ENCODE peak calls at places on chromosome 7, in four cellular contexts. I is HepG2, F is HCT116, T is SK-N-SH. S is an unnamed sample.

GRCh38 chr7:135326636-135327280 is 93.1 kb downstream of the STRA8 start:
- DNase-seq in T (no peak), I (no peak), F (no peak), S (no peak)

GRCh38 chr7:78379148-78379547 is 580.6 kb downstream of the PHTF2 start:
- DNase-seq in T (no peak), F (no peak), I (no peak), S (no peak)

GRCh38 chr7:99292127-99292526 is 19.5 kb downstream of the MYH16 start:
- DNase-seq in F (no peak), I (no peak), T (no peak), S (no peak)

GRCh38 chr7:30648744-30649540 is 33.3 kb downstream of the CRHR2 start:
- DNase-seq in F (no peak), T (no peak), I (no peak), S (no peak)

GRCh38 chr7:77580762-77581350 is 43.8 kb downstream of the PTPN12 start:
- DNase-seq in T (no peak), I (no peak), F (no peak), S (no peak)

GRCh38 chr7:66301249-66301648 is 96.1 kb downstream of the TPST1 start:
- DNase-seq in I (no peak), T (no peak), F (no peak), S (no peak)

GRCh38 chr7:71329030-71329668 is 197.2 kb downstream of the GALNT17 start:
- DNase-seq in I (no peak), F (no peak), T (no peak), S (no peak)

GRCh38 chr7:13990319-13990983 is 985 bp upstream of the ETV1 start:
- DNase-seq in I (peak), T (peak), F (no peak), S (peak)

GRCh38 chr7:119665791-119666190 is 607.2 kb upstream of the KCND2 start:
- DNase-seq in F (no peak), I (no peak), T (no peak), S (no peak)

GRCh38 chr7:38222481-38223096 is 44.5 kb downstream of the STARD3NL start:
- DNase-seq in I (peak), F (peak), T (peak), S (peak)

GRCh38 chr7:158824028-158824427 is 5.3 kb downstream of the ESYT2 start:
- DNase-seq in F (no peak), T (no peak), I (no peak), S (no peak)

GRCh38 chr7:44212018-44212417 is 11.2 kb downstream of the YKT6 start:
- DNase-seq in I (no peak), F (no peak), T (no peak), S (no peak)

GRCh38 chr7:101617451-101618206 is 11.5 kb downstream of the MYL10 start:
- DNase-seq in F (no peak), I (no peak), T (no peak), S (no peak)
- TF ChIP-seq JUND in F (no peak), I (no peak), T (no peak), S (no peak)

DNA sequence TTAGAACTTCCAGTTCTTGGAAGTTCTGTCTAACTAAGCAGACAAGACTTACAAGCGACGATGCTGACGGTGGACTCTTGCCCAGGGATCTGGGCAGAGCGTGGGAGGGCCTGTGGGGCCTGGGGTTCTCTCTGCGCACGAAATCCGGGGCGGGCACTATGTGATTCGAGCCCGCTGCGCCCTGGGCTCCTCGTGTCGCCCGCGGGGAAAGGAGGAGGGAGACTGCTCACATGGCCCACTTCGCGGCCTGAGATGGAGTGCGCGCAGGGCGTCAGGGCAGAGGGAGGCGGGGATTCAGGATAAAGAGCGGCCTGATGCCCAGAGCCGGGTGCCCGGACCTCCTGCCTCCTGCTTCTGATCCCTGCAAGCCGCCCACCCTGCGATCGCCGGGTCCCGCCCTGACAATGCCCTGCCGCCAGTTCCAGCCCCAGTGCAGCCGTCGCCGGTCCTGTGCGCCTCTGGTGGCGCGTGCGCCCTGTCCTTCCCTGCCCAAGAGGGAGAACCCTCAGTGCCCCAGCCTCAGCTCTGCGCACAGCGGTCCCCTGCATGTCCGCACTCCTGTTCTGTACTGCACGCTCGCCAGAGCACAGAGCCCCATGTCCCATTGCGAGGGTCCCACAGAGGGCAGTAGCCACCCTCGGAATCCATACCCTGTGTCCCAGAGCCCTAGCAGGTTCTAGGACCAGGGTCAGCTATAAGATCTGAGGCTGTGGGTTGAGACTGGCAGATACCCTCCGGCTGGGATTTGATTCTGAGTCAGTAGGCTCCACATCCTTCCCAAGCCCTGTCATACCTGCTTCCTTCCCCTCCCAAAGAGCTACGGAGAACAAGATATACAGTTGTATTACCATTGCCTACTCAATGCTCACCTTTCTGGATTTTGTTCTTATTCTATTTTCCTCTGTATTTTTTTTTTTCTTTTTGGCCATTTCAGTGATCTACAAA is 99.4 kb upstream of the TMEM106B start:
- DNase-seq in T (peak), F (no peak), I (no peak), S (no peak)
- TF ChIP-seq JUND in T (no peak), F (no peak), I (no peak), S (no peak)

GRCh38 chr7:7832518-7832917 is 114.1 kb upstream of the RPA3 start:
- DNase-seq in F (no peak), T (no peak), I (peak), S (no peak)

GRCh38 chr7:7830122-7830878 is 111.9 kb upstream of the RPA3 start:
- DNase-seq in I (peak), F (no peak), T (no peak), S (no peak)

GRCh38 chr7:7829667-7830066 is 111.3 kb upstream of the RPA3 start:
- DNase-seq in F (no peak), T (no peak), I (no peak), S (no peak)

GRCh38 chr7:7834761-7835160 is 116.4 kb upstream of the RPA3 start:
- DNase-seq in I (no peak), F (no peak), T (no peak), S (no peak)
- TF ChIP-seq JUND in I (no peak), F (no peak), T (no peak), S (no peak)

DNA sequence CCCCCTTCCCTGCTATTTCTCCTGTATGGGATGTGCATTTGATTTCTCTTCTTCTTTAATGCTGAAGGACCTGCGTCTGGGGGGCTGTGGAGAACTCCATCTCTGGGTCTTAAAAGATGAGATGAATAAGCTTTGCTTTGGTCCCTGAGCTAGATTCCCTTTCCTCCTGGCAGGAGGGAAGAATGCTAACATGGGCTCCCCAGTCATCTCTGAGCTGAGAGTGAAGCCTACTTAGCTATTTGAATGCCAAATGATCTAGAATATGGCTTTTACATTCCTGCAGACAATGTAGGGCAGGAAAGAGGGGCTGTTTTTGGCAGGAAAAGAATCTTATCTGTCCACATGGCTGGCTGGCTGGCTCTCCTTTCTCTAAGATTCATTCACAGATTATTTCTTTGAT is 62.6 kb upstream of the EFCAB10 start:
- DNase-seq in I (no peak), F (no peak), T (no peak), S (no peak)
- TF ChIP-seq JUND in I (no peak), F (no peak), T (no peak), S (no peak)

GRCh38 chr7:435518-436366 is 83.9 kb downstream of the PDGFA start:
- DNase-seq in I (no peak), F (no peak), T (no peak), S (peak)
- TF ChIP-seq JUND in I (no peak), F (no peak), T (no peak), S (no peak)

GRCh38 chr7:32033006-32033405 is 37.2 kb downstream of the PDE1C start:
- DNase-seq in F (no peak), I (no peak), T (no peak), S (no peak)
- TF ChIP-seq JUND in F (no peak), I (no peak), T (no peak), S (no peak)

GRCh38 chr7:6107924-6108323 is 76.7 kb downstream of the ANKRD61 start:
- DNase-seq in T (no peak), I (no peak), F (no peak), S (no peak)

GRCh38 chr7:6111041-6111440 is 79.9 kb downstream of the ANKRD61 start:
- DNase-seq in F (no peak), T (no peak), I (no peak), S (no peak)

DNA sequence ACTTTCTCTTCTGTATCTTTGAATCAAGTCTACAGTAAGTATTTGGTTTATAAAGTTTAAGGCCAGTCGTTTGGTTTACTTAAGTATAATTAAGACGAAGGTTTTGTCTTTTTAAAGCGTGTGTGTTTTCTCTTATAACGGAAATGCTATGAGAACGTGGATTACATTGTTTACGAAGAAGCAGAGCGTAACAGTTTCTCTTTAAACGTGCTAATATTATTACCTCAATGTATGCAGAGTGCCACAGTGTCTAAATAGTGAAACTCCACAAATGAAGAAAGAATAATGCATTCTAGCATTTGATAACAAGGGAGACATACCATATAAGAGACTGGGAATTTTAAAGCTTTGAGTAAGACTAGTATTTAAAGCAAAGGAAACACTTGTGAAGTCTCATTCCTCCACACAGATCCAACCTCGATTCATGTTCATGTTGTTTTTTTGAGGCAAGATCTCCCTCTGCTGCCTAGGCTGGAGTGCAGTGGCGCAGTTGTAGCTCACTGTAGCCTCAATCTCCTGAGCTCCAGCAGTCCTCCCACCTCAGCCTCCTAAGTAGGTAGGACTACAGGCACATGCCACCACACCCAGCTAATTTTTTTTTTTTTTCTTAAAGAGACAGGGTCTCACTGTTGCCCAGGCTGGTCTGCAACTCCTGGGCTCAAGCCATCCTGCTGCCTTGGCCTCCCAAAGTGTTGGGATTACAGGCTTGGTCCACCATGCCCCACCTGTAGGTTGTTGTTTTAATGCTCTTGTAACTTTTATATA is 75.1 kb downstream of the ANKRD61 start:
- DNase-seq in F (peak), I (peak), T (no peak), S (peak)
- TF ChIP-seq JUND in F (no peak), I (no peak), T (no peak), S (no peak)

GRCh38 chr7:152924826-152925411 is 165.4 kb downstream of the ACTR3B start:
- DNase-seq in I (no peak), T (peak), F (no peak), S (no peak)

GRCh38 chr7:152925412-152926147 is 166.0 kb downstream of the ACTR3B start:
- DNase-seq in T (peak), I (no peak), F (no peak), S (no peak)

GRCh38 chr7:152923711-152924110 is 164.2 kb downstream of the ACTR3B start:
- DNase-seq in T (peak), F (no peak), I (no peak), S (no peak)

GRCh38 chr7:152924238-152924637 is 164.7 kb downstream of the ACTR3B start:
- DNase-seq in I (no peak), T (peak), F (no peak), S (no peak)

DNA sequence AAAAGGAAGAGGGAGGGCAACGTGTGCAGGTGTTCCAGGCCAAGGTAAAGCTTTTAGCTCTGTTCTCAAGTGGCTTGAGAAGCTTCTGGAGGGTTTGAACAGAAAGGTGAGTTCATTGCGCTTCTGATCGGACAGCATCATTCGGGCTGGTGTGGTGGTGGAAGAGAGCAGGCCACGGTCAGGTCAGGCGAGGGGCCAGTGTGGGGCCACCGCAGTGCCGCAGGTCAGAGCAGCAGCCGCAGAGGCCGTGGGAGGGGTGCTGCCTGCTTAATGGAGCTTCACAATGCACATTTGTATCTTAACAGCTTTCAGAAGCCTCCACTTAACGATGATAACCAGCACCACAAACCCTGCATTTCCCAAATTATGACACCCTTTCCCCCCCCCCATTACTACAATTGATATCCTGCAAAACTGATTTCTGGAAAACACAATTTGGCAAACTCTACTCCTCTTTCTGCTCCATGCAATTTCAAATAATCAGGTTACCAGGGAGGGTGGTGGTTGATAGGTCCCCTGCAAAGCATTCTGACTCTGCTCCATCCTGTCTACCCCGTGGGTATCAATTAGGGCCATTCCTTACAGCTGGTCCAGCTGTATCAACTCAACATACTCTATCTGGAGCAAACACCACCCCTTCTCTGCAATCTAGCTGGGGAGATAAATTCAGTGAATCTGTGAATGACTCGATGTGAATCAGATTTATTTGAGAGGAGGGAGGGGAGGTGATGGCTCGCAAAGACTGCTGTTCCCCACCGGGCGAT is 162.9 kb downstream of the ACTR3B start:
- DNase-seq in T (peak), F (no peak), I (no peak), S (no peak)
- TF ChIP-seq JUND in T (no peak), F (no peak), I (no peak), S (no peak)

GRCh38 chr7:122768827-122769226 is 66.1 kb upstream of the RNF148 start:
- DNase-seq in I (no peak), T (no peak), F (no peak), S (no peak)
- TF ChIP-seq JUND in I (no peak), T (no peak), F (no peak), S (no peak)